ENCODE peak calls at places on chromosomes 3 and 15, in six cellular contexts. S, F, H, A, I and R are unnamed samples.

GRCh38 chr3:43071313-43071893 is 34.5 kb downstream of the POMGNT2 start:
- DNase-seq in S (no peak), F (peak), H (no peak), A (no peak), I (no peak), R (peak)

GRCh38 chr3:55285156-55285555 is 201.9 kb downstream of the WNT5A start:
- DNase-seq in S (no peak), F (no peak), H (no peak), A (no peak), I (no peak), R (no peak)

GRCh38 chr15:69753867-69754266 is 301.2 kb downstream of the RPLP1 start:
- DNase-seq in S (no peak), F (no peak), H (no peak), A (no peak), I (no peak), R (no peak)

GRCh38 chr3:53938645-53939044 is 47.0 kb upstream of the SELENOK start:
- DNase-seq in S (peak), F (peak), H (peak), A (no peak), I (peak), R (peak)

GRCh38 chr3:171189394-171189793 is 162.9 kb upstream of the SLC2A2 start:
- DNase-seq in S (no peak), F (peak), H (no peak), A (no peak), I (no peak), R (no peak)

GRCh38 chr3:113601240-113601639 is 68.9 kb downstream of the SIDT1 start:
- DNase-seq in S (no peak), F (no peak), H (no peak), A (no peak), I (no peak), R (no peak)

GRCh38 chr3:98521897-98522537 is 685 bp downstream of the CLDND1 start:
- DNase-seq in S (no peak), F (peak), H (no peak), A (peak), I (peak), R (peak)

GRCh38 chr3:119856695-119857094 is 74.8 kb downstream of the NR1I2 start:
- DNase-seq in S (no peak), F (no peak), H (no peak), A (no peak), I (no peak), R (no peak)

GRCh38 chr3:175002732-175003143 is 143.6 kb downstream of the NAALADL2 start:
- DNase-seq in S (no peak), F (peak), H (no peak), A (no peak), I (peak), R (no peak)

GRCh38 chr15:57321973-57322601 is 54.2 kb upstream of the CGNL1 start:
- DNase-seq in S (no peak), F (no peak), H (no peak), A (no peak), I (no peak), R (peak)

GRCh38 chr3:149299938-149300791 is 33.3 kb downstream of the TM4SF18 start:
- DNase-seq in S (peak), F (peak), H (no peak), A (no peak), I (peak), R (no peak)

GRCh38 chr3:10226293-10226692 is 22.0 kb upstream of the TATDN2 start:
- DNase-seq in S (no peak), F (no peak), H (peak), A (no peak), I (no peak), R (no peak)

GRCh38 chr15:29376580-29376979 is 107.0 kb upstream of the NSMCE3 start:
- DNase-seq in S (no peak), F (no peak), H (no peak), A (no peak), I (no peak), R (no peak)

GRCh38 chr15:68633181-68634121 is 54.7 kb downstream of the CORO2B start:
- DNase-seq in S (no peak), F (no peak), H (no peak), A (no peak), I (no peak), R (no peak)

GRCh38 chr3:69065318-69065964 is 13.3 kb upstream of the TMF1 start:
- DNase-seq in S (no peak), F (no peak), H (no peak), A (no peak), I (no peak), R (no peak)

GRCh38 chr3:126113238-126113555 is 29.3 kb upstream of the SLC41A3 start:
- DNase-seq in S (no peak), F (no peak), H (no peak), A (no peak), I (no peak), R (no peak)

GRCh38 chr3:42673082-42673481 is 12.3 kb upstream of the KLHL40 start:
- DNase-seq in S (no peak), F (no peak), H (no peak), A (no peak), I (no peak), R (no peak)

GRCh38 chr3:47907784-47908183 is 104.8 kb downstream of the DHX30 start:
- DNase-seq in S (no peak), F (no peak), H (no peak), A (no peak), I (no peak), R (no peak)

GRCh38 chr15:66310786-66311185 is 17.4 kb downstream of the DIS3L start:
- DNase-seq in S (no peak), F (no peak), H (no peak), A (no peak), I (no peak), R (no peak)

GRCh38 chr3:8599146-8599545 is 45.5 kb downstream of the SSUH2 start:
- DNase-seq in S (no peak), F (no peak), H (no peak), A (no peak), I (no peak), R (no peak)

GRCh38 chr3:42696356-42697301 is 6.0 kb downstream of the HHATL start:
- DNase-seq in S (no peak), F (no peak), H (no peak), A (no peak), I (no peak), R (no peak)

GRCh38 chr3:27125821-27126501 is 243.2 kb downstream of the NEK10 start:
- DNase-seq in S (no peak), F (no peak), H (no peak), A (no peak), I (no peak), R (no peak)

GRCh38 chr3:50533346-50533745 is 29.9 kb upstream of the CACNA2D2 start:
- DNase-seq in S (no peak), F (no peak), H (no peak), A (no peak), I (no peak), R (no peak)

GRCh38 chr15:72538931-72539330 is 64.8 kb downstream of the ARIH1 start:
- DNase-seq in S (no peak), F (no peak), H (no peak), A (no peak), I (no peak), R (no peak)

GRCh38 chr3:81436182-81436581 is 325.3 kb downstream of the GBE1 start:
- DNase-seq in S (no peak), F (no peak), H (no peak), A (no peak), I (no peak), R (no peak)

GRCh38 chr15:101534376-101534970 is 45.0 kb upstream of the PCSK6 start:
- DNase-seq in S (no peak), F (no peak), H (no peak), A (no peak), I (no peak), R (no peak)

GRCh38 chr3:78570482-78570881 is 1197.3 kb downstream of the ROBO1 start:
- DNase-seq in S (no peak), F (no peak), H (no peak), A (no peak), I (no peak), R (no peak)

GRCh38 chr3:37256447-37256846 is 82.1 kb upstream of the LRRFIP2 start:
- DNase-seq in S (no peak), F (no peak), H (no peak), A (no peak), I (no peak), R (peak)

GRCh38 chr3:31103181-31103580 is 208.7 kb upstream of the GADL1 start:
- DNase-seq in S (no peak), F (peak), H (no peak), A (no peak), I (no peak), R (no peak)

GRCh38 chr3:61530355-61530754 is 31.0 kb upstream of the PTPRG start:
- DNase-seq in S (no peak), F (peak), H (no peak), A (no peak), I (peak), R (no peak)

GRCh38 chr3:192514754-192515660 is 212.3 kb downstream of the FGF12 start:
- DNase-seq in S (no peak), F (peak), H (peak), A (no peak), I (peak), R (no peak)

GRCh38 chr3:171842864-171843511 is at the start of gene TMEM212:
- DNase-seq in S (no peak), F (peak), H (no peak), A (no peak), I (peak), R (no peak)

GRCh38 chr3:9906480-9906879 is 3.8 kb downstream of the IL17RE start:
- DNase-seq in S (no peak), F (no peak), H (no peak), A (no peak), I (no peak), R (no peak)

GRCh38 chr3:90033242-90033641 is 925.8 kb downstream of the EPHA3 start:
- DNase-seq in S (no peak), F (no peak), H (no peak), A (no peak), I (no peak), R (no peak)